ENCODE peak calls at places on chromosomes 3 and 15, in five cellular contexts. One of them, this sample, is unnamed.

GRCh38 chr3:183812746-183813445 is 12.5 kb downstream of the MAP6D1 start:
- DNase-seq in H9: no peak
- DNase-seq in mesendoderm: no peak
- DNase-seq in neuronal stem cell: no peak
- DNase-seq in H1: no peak
- DNase-seq in this sample: no peak

GRCh38 chr3:134803051-134803505 is 8.0 kb downstream of the EPHB1 start:
- DNase-seq in H1: no peak
- DNase-seq in H9: no peak
- DNase-seq in mesendoderm: no peak
- DNase-seq in neuronal stem cell: no peak
- DNase-seq in this sample: no peak

GRCh38 chr15:66651198-66651597 is 50.8 kb upstream of the SMAD6 start:
- DNase-seq in H9: no peak
- DNase-seq in mesendoderm: no peak
- DNase-seq in H1: no peak
- DNase-seq in neuronal stem cell: no peak
- DNase-seq in this sample: peak

GRCh38 chr3:197031315-197032285 is 2.0 kb upstream of the MELTF start:
- DNase-seq in H9: no peak
- DNase-seq in neuronal stem cell: no peak
- DNase-seq in mesendoderm: peak
- DNase-seq in H1: no peak
- DNase-seq in this sample: peak

GRCh38 chr3:25508901-25509300 is 80.8 kb downstream of the RARB start:
- DNase-seq in H1: no peak
- DNase-seq in mesendoderm: no peak
- DNase-seq in neuronal stem cell: no peak
- DNase-seq in H9: no peak
- DNase-seq in this sample: peak

GRCh38 chr15:71434774-71435173 is 319.5 kb downstream of the THSD4 start:
- DNase-seq in H9: no peak
- DNase-seq in H1: no peak
- DNase-seq in neuronal stem cell: no peak
- DNase-seq in mesendoderm: no peak
- DNase-seq in this sample: no peak

GRCh38 chr3:44055951-44056350 is 185.7 kb upstream of the TOPAZ1 start:
- DNase-seq in H9: no peak
- DNase-seq in neuronal stem cell: no peak
- DNase-seq in mesendoderm: no peak
- DNase-seq in H1: no peak
- DNase-seq in this sample: peak

GRCh38 chr3:193637831-193638230 is 44.8 kb downstream of the OPA1 start:
- DNase-seq in neuronal stem cell: no peak
- DNase-seq in mesendoderm: peak
- DNase-seq in H1: no peak
- DNase-seq in H9: no peak
- DNase-seq in this sample: peak

DNA sequence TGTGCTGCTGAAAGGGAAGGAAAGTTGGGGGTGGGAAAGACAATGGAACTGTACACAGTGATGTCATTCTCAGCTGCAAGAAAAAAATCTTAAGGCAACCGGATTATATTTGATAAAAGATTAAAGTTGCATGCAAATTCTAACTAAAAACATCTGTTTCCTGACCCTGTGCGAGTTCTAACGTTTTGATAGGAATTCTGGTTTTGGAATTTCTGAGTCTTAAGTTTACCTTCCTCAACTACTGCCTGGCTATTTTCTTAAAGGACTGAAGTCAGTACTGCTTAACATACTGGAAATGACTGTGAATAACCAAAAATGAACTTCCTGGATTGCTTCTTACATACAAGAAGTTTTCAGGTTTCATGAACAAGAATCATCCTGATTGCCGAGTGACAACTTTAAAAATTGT is 115.6 kb downstream of the SLC25A26 start:
- DNase-seq in mesendoderm: no peak
- DNase-seq in neuronal stem cell: no peak
- DNase-seq in H9: no peak
- DNase-seq in H1: no peak
- DNase-seq in this sample: no peak
- H2BK5ac ChIP-seq in mesendoderm: no peak
- H2BK5ac ChIP-seq in neuronal stem cell: no peak
- H2BK5ac ChIP-seq in H9: no peak
- H2BK5ac ChIP-seq in H1: no peak
- H2BK5ac ChIP-seq in this sample: no peak

GRCh38 chr15:85622432-85622831 is 172.3 kb downstream of the KLHL25 start:
- DNase-seq in H1: no peak
- DNase-seq in H9: no peak
- DNase-seq in mesendoderm: no peak
- DNase-seq in neuronal stem cell: no peak
- DNase-seq in this sample: peak
- H2BK5ac ChIP-seq in H1: no peak
- H2BK5ac ChIP-seq in H9: no peak
- H2BK5ac ChIP-seq in mesendoderm: no peak
- H2BK5ac ChIP-seq in neuronal stem cell: no peak
- H2BK5ac ChIP-seq in this sample: no peak

DNA sequence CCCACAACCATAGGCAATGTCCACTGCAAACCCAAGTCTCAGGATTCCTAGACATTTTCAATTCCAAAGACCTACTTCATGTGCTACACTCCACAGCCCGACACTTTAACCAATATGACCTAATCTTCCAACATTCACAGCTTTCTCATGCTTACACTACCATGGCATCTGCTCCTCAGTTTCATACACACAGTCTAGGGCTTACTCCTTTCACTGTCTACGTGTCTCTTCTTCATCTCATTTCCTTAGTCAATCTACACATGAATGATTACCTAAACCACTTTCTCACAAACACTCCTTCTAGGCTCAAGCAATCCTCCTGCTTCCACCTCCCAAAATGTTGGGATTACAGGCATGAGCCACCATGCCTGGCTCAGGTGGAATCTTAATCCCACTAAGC is 106.3 kb downstream of the STAG1 start:
- DNase-seq in H9: no peak
- DNase-seq in mesendoderm: no peak
- DNase-seq in H1: no peak
- DNase-seq in neuronal stem cell: no peak
- DNase-seq in this sample: no peak
- H2BK5ac ChIP-seq in H9: no peak
- H2BK5ac ChIP-seq in mesendoderm: no peak
- H2BK5ac ChIP-seq in H1: no peak
- H2BK5ac ChIP-seq in neuronal stem cell: no peak
- H2BK5ac ChIP-seq in this sample: no peak

GRCh38 chr15:101684384-101684783 is 32.2 kb upstream of the TM2D3 start:
- DNase-seq in H1: no peak
- DNase-seq in neuronal stem cell: no peak
- DNase-seq in mesendoderm: no peak
- DNase-seq in H9: no peak
- DNase-seq in this sample: peak

GRCh38 chr15:101689901-101690300 is 34.4 kb downstream of the TARS3 start:
- DNase-seq in H1: no peak
- DNase-seq in mesendoderm: peak
- DNase-seq in H9: no peak
- DNase-seq in neuronal stem cell: no peak
- DNase-seq in this sample: peak

GRCh38 chr15:101679861-101680260 is 27.7 kb upstream of the TM2D3 start:
- DNase-seq in H1: no peak
- DNase-seq in H9: no peak
- DNase-seq in neuronal stem cell: no peak
- DNase-seq in mesendoderm: no peak
- DNase-seq in this sample: no peak

DNA sequence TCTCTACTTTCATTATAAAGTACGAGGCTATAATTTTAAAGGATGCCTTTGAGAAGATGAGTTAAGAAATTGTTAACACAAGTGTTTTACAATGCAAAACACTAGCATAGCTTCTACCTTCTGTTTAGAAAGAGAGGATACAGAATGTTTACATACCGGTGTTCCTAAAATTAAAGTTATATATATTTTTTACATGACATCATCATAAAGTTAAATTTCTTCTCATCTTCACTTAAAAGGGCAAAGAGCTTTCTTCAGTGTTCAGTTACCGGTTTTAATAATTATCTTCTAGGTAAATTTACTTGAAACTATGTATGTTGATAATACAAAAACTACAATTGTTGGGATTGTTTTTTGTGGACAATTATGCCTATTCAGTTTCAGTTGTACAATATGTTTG is 32.7 kb upstream of the TM2D3 start:
- DNase-seq in neuronal stem cell: no peak
- DNase-seq in H1: no peak
- DNase-seq in H9: no peak
- DNase-seq in mesendoderm: no peak
- DNase-seq in this sample: no peak
- H2BK5ac ChIP-seq in neuronal stem cell: no peak
- H2BK5ac ChIP-seq in H1: no peak
- H2BK5ac ChIP-seq in H9: no peak
- H2BK5ac ChIP-seq in mesendoderm: no peak
- H2BK5ac ChIP-seq in this sample: no peak

GRCh38 chr3:58963928-58964497 is 85.8 kb downstream of the CFAP20DC start:
- DNase-seq in neuronal stem cell: no peak
- DNase-seq in H1: no peak
- DNase-seq in H9: no peak
- DNase-seq in mesendoderm: no peak
- DNase-seq in this sample: no peak
- H2BK5ac ChIP-seq in neuronal stem cell: no peak
- H2BK5ac ChIP-seq in H1: no peak
- H2BK5ac ChIP-seq in H9: no peak
- H2BK5ac ChIP-seq in mesendoderm: no peak
- H2BK5ac ChIP-seq in this sample: no peak

DNA sequence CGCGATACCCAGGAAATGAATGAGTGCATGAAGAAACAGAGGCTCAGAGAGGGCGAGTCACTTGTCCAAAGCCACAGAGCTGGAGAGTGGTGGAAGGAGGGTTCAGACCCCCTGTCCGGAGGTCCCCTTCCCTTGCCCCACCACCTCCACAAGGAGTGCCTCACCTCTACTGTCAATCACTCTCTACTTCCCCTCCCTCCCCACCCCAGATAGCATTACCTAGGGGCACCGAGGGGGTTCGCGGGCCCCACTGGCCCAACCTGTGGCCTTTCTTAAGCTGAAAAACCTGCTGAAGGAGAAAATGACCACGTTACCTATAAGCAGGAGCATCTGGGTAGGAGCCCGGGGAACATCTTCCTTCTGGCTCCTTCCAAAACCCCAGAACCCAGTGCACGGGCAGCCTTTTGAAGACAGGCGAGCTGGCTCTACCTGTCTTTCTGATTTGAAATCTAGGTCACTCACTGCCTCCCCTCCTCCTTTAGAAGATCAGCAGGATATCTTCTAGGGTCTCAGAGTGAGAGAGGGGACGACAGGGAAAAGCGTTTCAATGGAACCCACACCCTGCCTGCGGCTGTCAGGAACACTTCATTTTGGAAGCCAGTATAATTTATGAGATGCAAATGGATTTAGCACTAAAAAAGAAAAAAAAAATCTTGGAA is 89.9 kb upstream of the MEF2A start:
- DNase-seq in H9: no peak
- DNase-seq in mesendoderm: no peak
- DNase-seq in H1: no peak
- DNase-seq in neuronal stem cell: no peak
- DNase-seq in this sample: no peak
- H2BK5ac ChIP-seq in H9: no peak
- H2BK5ac ChIP-seq in mesendoderm: no peak
- H2BK5ac ChIP-seq in H1: no peak
- H2BK5ac ChIP-seq in neuronal stem cell: no peak
- H2BK5ac ChIP-seq in this sample: no peak

GRCh38 chr15:58227706-58228543 is 89.7 kb downstream of the AQP9 start:
- DNase-seq in H1: peak
- DNase-seq in H9: peak
- DNase-seq in mesendoderm: peak
- DNase-seq in neuronal stem cell: peak
- DNase-seq in this sample: peak
- H2BK5ac ChIP-seq in H1: no peak
- H2BK5ac ChIP-seq in H9: no peak
- H2BK5ac ChIP-seq in mesendoderm: no peak
- H2BK5ac ChIP-seq in neuronal stem cell: no peak
- H2BK5ac ChIP-seq in this sample: no peak

GRCh38 chr3:73586190-73586589 is 38.6 kb downstream of the PDZRN3 start:
- DNase-seq in neuronal stem cell: no peak
- DNase-seq in H1: no peak
- DNase-seq in H9: no peak
- DNase-seq in mesendoderm: no peak
- DNase-seq in this sample: no peak
- H2BK5ac ChIP-seq in neuronal stem cell: no peak
- H2BK5ac ChIP-seq in H1: no peak
- H2BK5ac ChIP-seq in H9: no peak
- H2BK5ac ChIP-seq in mesendoderm: no peak
- H2BK5ac ChIP-seq in this sample: no peak

GRCh38 chr3:128736598-128736997 is 10.6 kb downstream of the RAB7A start:
- DNase-seq in mesendoderm: no peak
- DNase-seq in neuronal stem cell: no peak
- DNase-seq in H9: no peak
- DNase-seq in H1: no peak
- DNase-seq in this sample: peak

GRCh38 chr3:128734523-128735189 is 8.7 kb downstream of the RAB7A start:
- DNase-seq in H1: no peak
- DNase-seq in neuronal stem cell: no peak
- DNase-seq in mesendoderm: no peak
- DNase-seq in H9: no peak
- DNase-seq in this sample: no peak

GRCh38 chr3:128730521-128730920 is 4.5 kb downstream of the RAB7A start:
- DNase-seq in H1: no peak
- DNase-seq in neuronal stem cell: no peak
- DNase-seq in H9: no peak
- DNase-seq in mesendoderm: no peak
- DNase-seq in this sample: no peak

GRCh38 chr3:128735884-128736283 is 9.9 kb downstream of the RAB7A start:
- DNase-seq in mesendoderm: no peak
- DNase-seq in neuronal stem cell: no peak
- DNase-seq in H9: no peak
- DNase-seq in H1: no peak
- DNase-seq in this sample: peak

DNA sequence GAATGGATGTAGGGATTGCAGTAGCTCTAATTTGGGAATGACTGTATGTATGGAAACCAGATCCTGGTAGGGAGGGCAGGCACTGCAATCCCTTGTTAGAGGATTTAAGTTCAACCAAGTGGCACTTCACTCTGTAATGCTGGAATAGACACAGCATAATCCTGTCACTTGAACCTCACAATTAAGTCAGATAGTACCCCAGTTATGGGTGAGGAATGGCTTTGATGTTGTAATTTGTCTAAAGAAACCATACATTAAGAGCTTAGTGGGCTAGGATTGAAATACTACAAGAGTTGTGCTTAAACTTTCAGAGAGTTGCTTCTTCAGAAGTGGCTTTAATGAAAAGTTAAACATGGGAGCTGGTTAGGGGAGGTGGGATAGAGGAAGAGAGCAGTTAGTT is 9.3 kb downstream of the RAB7A start:
- DNase-seq in neuronal stem cell: no peak
- DNase-seq in H1: no peak
- DNase-seq in mesendoderm: no peak
- DNase-seq in H9: no peak
- DNase-seq in this sample: no peak
- H2BK5ac ChIP-seq in neuronal stem cell: no peak
- H2BK5ac ChIP-seq in H1: no peak
- H2BK5ac ChIP-seq in mesendoderm: no peak
- H2BK5ac ChIP-seq in H9: no peak
- H2BK5ac ChIP-seq in this sample: no peak

This sample was measured in mesenchymal stem cell.